ENCODE peak calls at places on chromosome 7, in ten cellular contexts. Y is osteocyte; T is Calu3; D is activated CD4-positive, alpha-beta T cell treated with anti-CD3 and anti-CD28 coated beads, Interleukin-2, amount 50 U/mL, for 48 hours; S is AG04449; R is NB4; B is hepatic stellate cell; F is neural crest cell; O is stimulated activated CD4-positive, alpha-beta T cell treated with anti-CD3 and anti-CD28 coated beads, Interleukin-4, amount 100 ng/mL, for 24 hours; U is cardiac muscle cell. X is an unnamed sample.

GRCh38 chr7:122304604-122304975 is at the start of gene FEZF1:
- DNase-seq in Y (no peak), T (peak), D (no peak), S (no peak), R (no peak), B (no peak), F (no peak), O (no peak), U (no peak), X (no peak)

GRCh38 chr7:158044156-158044823 is 543.3 kb downstream of the PTPRN2 start:
- DNase-seq in Y (no peak), T (no peak), D (no peak), S (no peak), R (peak), B (no peak), F (no peak), O (no peak), U (no peak), X (no peak)

GRCh38 chr7:39509441-39509840 is 56.8 kb upstream of the YAE1 start:
- DNase-seq in Y (no peak), T (no peak), D (no peak), S (no peak), R (no peak), B (no peak), F (no peak), O (no peak), U (no peak), X (no peak)

GRCh38 chr7:117946201-117946633 is 73.0 kb upstream of the CTTNBP2 start:
- DNase-seq in Y (no peak), T (no peak), D (no peak), S (no peak), R (no peak), B (no peak), F (no peak), O (no peak), U (no peak), X (no peak)

GRCh38 chr7:102024769-102025391 is 207.5 kb downstream of the CUX1 start:
- DNase-seq in Y (no peak), T (no peak), D (no peak), S (no peak), R (peak), B (no peak), F (no peak), O (no peak), U (peak), X (no peak)

GRCh38 chr7:31687024-31687423 is at the start of gene PPP1R17:
- DNase-seq in Y (no peak), T (no peak), D (no peak), S (no peak), R (no peak), B (no peak), F (no peak), O (no peak), U (peak), X (peak)

GRCh38 chr7:832292-832967 is at the start of gene SUN1:
- DNase-seq in Y (no peak), T (peak), D (peak), S (no peak), R (no peak), B (peak), F (no peak), O (peak), U (peak), X (no peak)

GRCh38 chr7:151888716-151889115 is 11.8 kb upstream of the PRKAG2 start:
- DNase-seq in Y (no peak), T (no peak), D (no peak), S (no peak), R (no peak), B (no peak), F (no peak), O (no peak), U (no peak), X (no peak)

GRCh38 chr7:121394709-121395140 is 1.4 kb downstream of the FAM3C start:
- DNase-seq in Y (no peak), T (peak), D (no peak), S (no peak), R (peak), B (no peak), F (no peak), O (no peak), U (peak), X (no peak)

GRCh38 chr7:133645870-133646492 is 393.1 kb downstream of the EXOC4 start:
- DNase-seq in Y (no peak), T (no peak), D (no peak), S (no peak), R (peak), B (no peak), F (no peak), O (no peak), U (peak), X (no peak)

X was measured in iPS DF 6.9.